ENCODE peak calls at places on chromosomes 5 and 9, in six cellular contexts. One of them, this sample, is unnamed.
A peak's percentile ranks its signal among the peaks of the same experiment; 100 is the strongest.

GRCh38 chr9:115941561-115942315 is 211.9 kb upstream of the PAPPA start:
- DNase-seq in IMR-90: peak; percentile 82
- DNase-seq in HEK293T: no peak
- DNase-seq in HepG2: no peak
- DNase-seq in K562: no peak
- DNase-seq in GM12878: no peak
- DNase-seq in this sample: no peak

GRCh38 chr5:106894964-106895363 is 775.8 kb downstream of the EFNA5 start:
- DNase-seq in IMR-90: peak; percentile 6
- DNase-seq in HEK293T: no peak
- DNase-seq in HepG2: no peak
- DNase-seq in K562: no peak
- DNase-seq in GM12878: no peak
- DNase-seq in this sample: no peak

GRCh38 chr9:88258587-88258986 is 120.3 kb upstream of the SPATA31C2 start:
- DNase-seq in IMR-90: no peak
- DNase-seq in HEK293T: no peak
- DNase-seq in HepG2: no peak
- DNase-seq in K562: no peak
- DNase-seq in GM12878: no peak
- DNase-seq in this sample: no peak

GRCh38 chr5:61139094-61139873 is 23.0 kb downstream of the SMIM15 start:
- DNase-seq in IMR-90: no peak
- DNase-seq in HEK293T: peak; percentile 25
- DNase-seq in HepG2: no peak
- DNase-seq in K562: no peak
- DNase-seq in GM12878: no peak
- DNase-seq in this sample: peak; percentile 28

GRCh38 chr9:125409217-125409636 is 147.6 kb downstream of the GAPVD1 start:
- DNase-seq in IMR-90: no peak
- DNase-seq in HEK293T: no peak
- DNase-seq in HepG2: no peak
- DNase-seq in K562: no peak
- DNase-seq in GM12878: no peak
- DNase-seq in this sample: no peak

GRCh38 chr5:112742424-112742823 is 4.7 kb downstream of the APC start:
- DNase-seq in IMR-90: no peak
- DNase-seq in HEK293T: no peak
- DNase-seq in HepG2: no peak
- DNase-seq in K562: no peak
- DNase-seq in GM12878: no peak
- DNase-seq in this sample: no peak

GRCh38 chr9:92610470-92611420 is 59.2 kb downstream of the IPPK start:
- DNase-seq in IMR-90: peak; percentile 44
- DNase-seq in HEK293T: no peak
- DNase-seq in HepG2: no peak
- DNase-seq in K562: no peak
- DNase-seq in GM12878: no peak
- DNase-seq in this sample: no peak

GRCh38 chr9:112041536-112042243 is 133.4 kb downstream of the SUSD1 start:
- DNase-seq in IMR-90: peak; percentile 100
- DNase-seq in HEK293T: no peak
- DNase-seq in HepG2: peak; percentile 21
- DNase-seq in K562: no peak
- DNase-seq in GM12878: no peak
- DNase-seq in this sample: peak; percentile 77

GRCh38 chr9:113463418-113464285 is at the start of gene RGS3:
- DNase-seq in IMR-90: no peak
- DNase-seq in HEK293T: no peak
- DNase-seq in HepG2: peak; percentile 66
- DNase-seq in K562: peak; percentile 48
- DNase-seq in GM12878: no peak
- DNase-seq in this sample: peak; percentile 68

GRCh38 chr5:111278824-111279504 is 54.8 kb downstream of the CAMK4 start:
- DNase-seq in IMR-90: no peak
- DNase-seq in HEK293T: peak; percentile 69
- DNase-seq in HepG2: peak; percentile 45
- DNase-seq in K562: peak; percentile 73
- DNase-seq in GM12878: peak; percentile 33
- DNase-seq in this sample: peak; percentile 35

GRCh38 chr5:41503321-41503720 is 7.1 kb downstream of the PLCXD3 start:
- DNase-seq in IMR-90: no peak
- DNase-seq in HEK293T: no peak
- DNase-seq in HepG2: no peak
- DNase-seq in K562: no peak
- DNase-seq in GM12878: no peak
- DNase-seq in this sample: no peak

GRCh38 chr5:124528838-124529237 is 217.6 kb downstream of the ZNF608 start:
- DNase-seq in IMR-90: peak; percentile 25
- DNase-seq in HEK293T: no peak
- DNase-seq in HepG2: no peak
- DNase-seq in K562: no peak
- DNase-seq in GM12878: no peak
- DNase-seq in this sample: no peak

GRCh38 chr5:71865202-71865601 is 146.1 kb downstream of the CARTPT start:
- DNase-seq in IMR-90: peak; percentile 75
- DNase-seq in HEK293T: no peak
- DNase-seq in HepG2: no peak
- DNase-seq in K562: no peak
- DNase-seq in GM12878: no peak
- DNase-seq in this sample: no peak

GRCh38 chr9:98580956-98581355 is 127.8 kb downstream of the GABBR2 start:
- DNase-seq in IMR-90: no peak
- DNase-seq in HEK293T: no peak
- DNase-seq in HepG2: no peak
- DNase-seq in K562: no peak
- DNase-seq in GM12878: no peak
- DNase-seq in this sample: no peak

GRCh38 chr5:146475906-146476305 is 28.8 kb downstream of the TCERG1 start:
- DNase-seq in IMR-90: peak; percentile 2
- DNase-seq in HEK293T: no peak
- DNase-seq in HepG2: no peak
- DNase-seq in K562: no peak
- DNase-seq in GM12878: no peak
- DNase-seq in this sample: no peak

GRCh38 chr9:32644698-32645097 is 9.2 kb upstream of the TAF1L start:
- DNase-seq in IMR-90: peak; percentile 78
- DNase-seq in HEK293T: no peak
- DNase-seq in HepG2: no peak
- DNase-seq in K562: no peak
- DNase-seq in GM12878: no peak
- DNase-seq in this sample: no peak

GRCh38 chr5:140925806-140926205 is 293 bp upstream of the PCDHAC1 start:
- DNase-seq in IMR-90: no peak
- DNase-seq in HEK293T: no peak
- DNase-seq in HepG2: no peak
- DNase-seq in K562: no peak
- DNase-seq in GM12878: no peak
- DNase-seq in this sample: no peak

GRCh38 chr5:157866536-157866935 is 7.6 kb upstream of the CLINT1 start:
- DNase-seq in IMR-90: no peak
- DNase-seq in HEK293T: no peak
- DNase-seq in HepG2: no peak
- DNase-seq in K562: no peak
- DNase-seq in GM12878: no peak
- DNase-seq in this sample: no peak

GRCh38 chr9:78626971-78627370 is 330.0 kb downstream of the PSAT1 start:
- DNase-seq in IMR-90: no peak
- DNase-seq in HEK293T: no peak
- DNase-seq in HepG2: no peak
- DNase-seq in K562: no peak
- DNase-seq in GM12878: no peak
- DNase-seq in this sample: no peak

GRCh38 chr9:114612272-114612923 is 1.3 kb downstream of the TMEM268 start:
- DNase-seq in IMR-90: no peak
- DNase-seq in HEK293T: no peak
- DNase-seq in HepG2: no peak
- DNase-seq in K562: no peak
- DNase-seq in GM12878: no peak
- DNase-seq in this sample: no peak

GRCh38 chr9:20684865-20685696 is 1.0 kb downstream of the FOCAD start:
- DNase-seq in IMR-90: peak; percentile 89
- DNase-seq in HEK293T: no peak
- DNase-seq in HepG2: no peak
- DNase-seq in K562: no peak
- DNase-seq in GM12878: no peak
- DNase-seq in this sample: peak; percentile 7

GRCh38 chr5:161314033-161314432 is 232.5 kb downstream of the GABRB2 start:
- DNase-seq in IMR-90: no peak
- DNase-seq in HEK293T: no peak
- DNase-seq in HepG2: no peak
- DNase-seq in K562: no peak
- DNase-seq in GM12878: no peak
- DNase-seq in this sample: no peak

GRCh38 chr5:141935538-141935937 is 11.9 kb downstream of the DELE1 start:
- DNase-seq in IMR-90: no peak
- DNase-seq in HEK293T: no peak
- DNase-seq in HepG2: no peak
- DNase-seq in K562: no peak
- DNase-seq in GM12878: no peak
- DNase-seq in this sample: no peak

GRCh38 chr5:141929398-141930058 is 5.9 kb downstream of the DELE1 start:
- DNase-seq in IMR-90: no peak
- DNase-seq in HEK293T: no peak
- DNase-seq in HepG2: no peak
- DNase-seq in K562: no peak
- DNase-seq in GM12878: no peak
- DNase-seq in this sample: no peak

GRCh38 chr5:141934099-141934844 is 10.6 kb downstream of the DELE1 start:
- DNase-seq in IMR-90: peak; percentile 14
- DNase-seq in HEK293T: no peak
- DNase-seq in HepG2: no peak
- DNase-seq in K562: no peak
- DNase-seq in GM12878: no peak
- DNase-seq in this sample: no peak

GRCh38 chr5:141928051-141928450 is 4.4 kb downstream of the DELE1 start:
- DNase-seq in IMR-90: no peak
- DNase-seq in HEK293T: no peak
- DNase-seq in HepG2: no peak
- DNase-seq in K562: no peak
- DNase-seq in GM12878: no peak
- DNase-seq in this sample: no peak

GRCh38 chr5:141933151-141933550 is 9.5 kb downstream of the DELE1 start:
- DNase-seq in IMR-90: no peak
- DNase-seq in HEK293T: no peak
- DNase-seq in HepG2: no peak
- DNase-seq in K562: no peak
- DNase-seq in GM12878: no peak
- DNase-seq in this sample: no peak
- TF ChIP-seq BHLHE40 in IMR-90: no peak
- TF ChIP-seq BHLHE40 in HEK293T: no peak
- TF ChIP-seq BHLHE40 in HepG2: no peak
- TF ChIP-seq BHLHE40 in K562: no peak
- TF ChIP-seq BHLHE40 in GM12878: no peak
- TF ChIP-seq BHLHE40 in this sample: no peak

DNA sequence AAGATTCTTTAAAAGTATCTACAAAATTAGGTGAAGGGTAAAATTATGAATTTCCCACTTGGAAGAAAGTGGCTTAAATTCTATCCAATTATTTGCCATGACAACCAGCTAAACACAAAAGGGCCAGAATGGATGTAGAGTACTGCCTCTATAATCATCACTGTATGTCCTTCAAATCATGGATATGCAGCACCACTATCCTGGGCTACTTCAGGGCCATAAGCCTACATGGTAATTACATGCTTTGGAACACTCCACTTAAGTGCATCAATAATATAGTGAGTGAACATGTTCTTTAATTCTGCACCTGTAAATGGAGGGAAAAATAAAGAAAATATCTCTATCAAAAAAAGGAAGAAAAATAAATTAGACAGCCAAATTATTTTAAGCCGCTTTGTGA is 575.2 kb downstream of the ISL1 start:
- DNase-seq in IMR-90: no peak
- DNase-seq in HEK293T: no peak
- DNase-seq in HepG2: no peak
- DNase-seq in K562: no peak
- DNase-seq in GM12878: no peak
- DNase-seq in this sample: no peak
- TF ChIP-seq BHLHE40 in IMR-90: no peak
- TF ChIP-seq BHLHE40 in HEK293T: no peak
- TF ChIP-seq BHLHE40 in HepG2: no peak
- TF ChIP-seq BHLHE40 in K562: no peak
- TF ChIP-seq BHLHE40 in GM12878: no peak
- TF ChIP-seq BHLHE40 in this sample: no peak

GRCh38 chr5:24110019-24110615 is 534.7 kb downstream of the CDH10 start:
- DNase-seq in IMR-90: no peak
- DNase-seq in HEK293T: peak; percentile 18
- DNase-seq in HepG2: peak; percentile 2
- DNase-seq in K562: no peak
- DNase-seq in GM12878: no peak
- DNase-seq in this sample: peak; percentile 43
- TF ChIP-seq BHLHE40 in IMR-90: no peak
- TF ChIP-seq BHLHE40 in HEK293T: no peak
- TF ChIP-seq BHLHE40 in HepG2: no peak
- TF ChIP-seq BHLHE40 in K562: no peak
- TF ChIP-seq BHLHE40 in GM12878: no peak
- TF ChIP-seq BHLHE40 in this sample: no peak

DNA sequence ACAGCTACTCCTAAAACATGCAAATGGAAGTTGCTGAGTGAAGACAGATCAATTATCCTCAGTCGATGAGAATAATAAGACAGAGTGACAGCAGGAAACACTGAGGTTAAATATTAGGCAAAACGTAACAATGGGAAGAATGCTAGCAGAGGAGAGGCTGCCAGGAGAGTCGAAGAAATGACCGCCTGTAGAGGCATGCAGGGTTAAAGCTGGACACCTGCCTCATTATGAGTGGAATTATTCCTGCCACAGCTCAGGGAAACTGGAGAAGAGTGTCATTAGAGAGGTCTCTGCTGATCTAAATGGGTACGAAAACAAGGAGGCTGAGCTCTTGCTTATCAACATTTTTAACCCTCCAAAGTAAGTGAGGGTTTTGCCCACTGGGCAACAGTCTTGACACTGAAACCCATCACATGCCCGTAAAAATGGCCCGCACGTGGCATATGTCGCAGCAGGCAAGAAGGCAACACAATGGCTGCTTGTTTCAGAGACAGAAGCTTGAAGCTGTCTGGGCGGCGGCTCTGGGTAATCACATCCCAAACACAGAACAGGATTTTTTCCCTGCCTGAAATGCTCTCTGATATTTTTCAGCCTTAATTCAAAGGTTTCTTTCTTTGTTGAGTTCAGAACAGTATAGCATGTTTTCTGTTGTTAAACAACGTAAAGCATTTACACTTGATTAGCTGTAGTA is 118.7 kb downstream of the MED27 start:
- DNase-seq in IMR-90: no peak
- DNase-seq in HEK293T: no peak
- DNase-seq in HepG2: no peak
- DNase-seq in K562: no peak
- DNase-seq in GM12878: no peak
- DNase-seq in this sample: no peak
- TF ChIP-seq BHLHE40 in IMR-90: no peak
- TF ChIP-seq BHLHE40 in HEK293T: no peak
- TF ChIP-seq BHLHE40 in HepG2: no peak
- TF ChIP-seq BHLHE40 in K562: no peak
- TF ChIP-seq BHLHE40 in GM12878: no peak
- TF ChIP-seq BHLHE40 in this sample: no peak